ENCODE peak calls at places on chromosome 12, in five cellular contexts. T is SK-N-SH, K is GM12878, F is HepG2, P is H1. Q is an unnamed sample.
A peak's percentile ranks its signal among the peaks of the same experiment; 100 is the strongest.

GRCh38 chr12:107446476-107446875 is 239.1 kb upstream of the PWP1 start:
- DNase-seq in F (no peak), K (no peak), T (no peak), P (no peak), Q (no peak)

GRCh38 chr12:23756416-23756815 is 193.1 kb downstream of the SOX5 start:
- DNase-seq in P (no peak), F (no peak), T (no peak), K (no peak), Q (no peak)

GRCh38 chr12:101761347-101761746 is 22.1 kb upstream of the SYCP3 start:
- DNase-seq in P (no peak), T (no peak), K (no peak), F (no peak), Q (no peak)

GRCh38 chr12:3752096-3752709 is 706 bp downstream of the CRACR2A start:
- DNase-seq in P (peak; percentile 33), K (peak; percentile 45), F (peak; percentile 13), T (peak; percentile 31), Q (peak; percentile 41)

GRCh38 chr12:88416155-88416554 is 164.1 kb downstream of the KITLG start:
- DNase-seq in F (no peak), P (no peak), T (no peak), K (no peak), Q (no peak)

GRCh38 chr12:47033797-47034555 is 45.4 kb upstream of the PCED1B start:
- DNase-seq in K (no peak), T (no peak), F (no peak), P (no peak), Q (no peak)

GRCh38 chr12:122072031-122072970 is 6.3 kb upstream of the MLXIP start:
- DNase-seq in K (no peak), P (no peak), T (peak; percentile 83), F (no peak), Q (peak; percentile 62)

GRCh38 chr12:57240926-57241555 is 9.9 kb downstream of the STAC3 start:
- DNase-seq in P (peak; percentile 68), K (no peak), T (peak; percentile 63), F (no peak), Q (no peak)

GRCh38 chr12:27179399-27180214 is 64.5 kb upstream of the STK38L start:
- DNase-seq in K (peak; percentile 96), T (no peak), F (peak; percentile 25), P (no peak), Q (no peak)

GRCh38 chr12:113155060-113155459 is 5.5 kb downstream of the CFAP73 start:
- DNase-seq in K (no peak), T (no peak), F (no peak), P (no peak), Q (no peak)

GRCh38 chr12:66851134-66851533 is 172.3 kb upstream of the GRIP1 start:
- DNase-seq in T (no peak), K (no peak), P (no peak), F (no peak), Q (no peak)

GRCh38 chr12:24418157-24418556 is 468.7 kb upstream of the SOX5 start:
- DNase-seq in P (no peak), K (no peak), T (no peak), F (no peak), Q (no peak)

GRCh38 chr12:110923692-110924334 is 3.4 kb upstream of the MYL2 start:
- DNase-seq in T (no peak), F (no peak), P (no peak), K (no peak), Q (no peak)

GRCh38 chr12:78580296-78580695 is 284.3 kb upstream of the SYT1 start:
- DNase-seq in F (no peak), T (no peak), P (no peak), K (no peak), Q (no peak)

GRCh38 chr12:122227341-122227740 is 1.5 kb upstream of the DIABLO start:
- DNase-seq in K (no peak), T (peak; percentile 64), P (no peak), F (no peak), Q (no peak)

GRCh38 chr12:29578731-29579130 is 81.2 kb upstream of the OVCH1 start:
- DNase-seq in P (no peak), F (no peak), T (no peak), K (no peak), Q (no peak)

GRCh38 chr12:115394498-115395220 is 710.7 kb upstream of the TBX3 start:
- DNase-seq in K (no peak), T (no peak), F (peak; percentile 46), P (no peak), Q (no peak)

GRCh38 chr12:10409387-10409786 is at the start of gene KLRC4:
- DNase-seq in P (no peak), K (no peak), T (no peak), F (no peak), Q (no peak)

GRCh38 chr12:68915055-68915454 is 17.9 kb downstream of the CPM start:
- DNase-seq in P (no peak), T (no peak), F (no peak), K (no peak), Q (no peak)

GRCh38 chr12:65667932-65668331 is 156.4 kb upstream of the HMGA2 start:
- DNase-seq in F (no peak), T (no peak), K (no peak), P (no peak), Q (no peak)

GRCh38 chr12:56104815-56105476 is 587 bp downstream of the PA2G4 start:
- DNase-seq in P (no peak), T (peak; percentile 57), F (no peak), K (no peak), Q (peak; percentile 72)

GRCh38 chr12:29783773-29784666 is at the start of gene TMTC1:
- DNase-seq in P (peak; percentile 87), T (peak; percentile 95), K (no peak), F (no peak), Q (no peak)

GRCh38 chr12:104199964-104200363 is 15.6 kb upstream of the TXNRD1 start:
- DNase-seq in F (no peak), K (no peak), P (no peak), T (no peak), Q (no peak)

GRCh38 chr12:31518680-31519227 is 72.2 kb downstream of the DENND5B start:
- DNase-seq in F (peak; percentile 10), T (peak; percentile 43), P (no peak), K (no peak), Q (no peak)

GRCh38 chr12:53094394-53094787 is 3.1 kb upstream of the IGFBP6 start:
- DNase-seq in T (no peak), K (no peak), F (no peak), P (no peak), Q (no peak)

GRCh38 chr12:23221066-23221465 is 596.1 kb downstream of the ETNK1 start:
- DNase-seq in T (peak; percentile 9), K (no peak), F (no peak), P (no peak), Q (peak; percentile 23)

GRCh38 chr12:6020930-6021329 is 75.9 kb upstream of the ANO2 start:
- DNase-seq in F (no peak), K (no peak), T (no peak), P (no peak), Q (no peak)

GRCh38 chr12:106585237-106585834 is 2.5 kb downstream of the RFX4 start:
- DNase-seq in T (no peak), K (no peak), P (no peak), F (no peak), Q (no peak)

GRCh38 chr12:109797905-109798669 is 35.1 kb downstream of the TRPV4 start:
- DNase-seq in P (peak; percentile 67), T (peak; percentile 56), K (no peak), F (no peak), Q (peak; percentile 33)

GRCh38 chr12:130144256-130144655 is 18.0 kb upstream of the FZD10 start:
- DNase-seq in K (no peak), P (no peak), F (no peak), T (no peak), Q (no peak)

GRCh38 chr12:8912910-8913309 is 1.4 kb upstream of the PHC1 start:
- DNase-seq in P (no peak), T (peak; percentile 41), F (no peak), K (no peak), Q (peak; percentile 15)

GRCh38 chr12:125055591-125055990 is 9.6 kb upstream of the AACS start:
- DNase-seq in T (no peak), K (no peak), F (no peak), P (no peak), Q (no peak)

GRCh38 chr12:125061229-125061628 is 4.0 kb upstream of the AACS start:
- DNase-seq in T (no peak), P (no peak), F (no peak), K (no peak), Q (no peak)

GRCh38 chr12:125053821-125054220 is 11.4 kb upstream of the AACS start:
- DNase-seq in T (no peak), K (no peak), P (no peak), F (no peak), Q (no peak)

GRCh38 chr12:125057708-125058107 is 7.5 kb upstream of the AACS start:
- DNase-seq in T (no peak), P (no peak), F (no peak), K (no peak), Q (no peak)

DNA sequence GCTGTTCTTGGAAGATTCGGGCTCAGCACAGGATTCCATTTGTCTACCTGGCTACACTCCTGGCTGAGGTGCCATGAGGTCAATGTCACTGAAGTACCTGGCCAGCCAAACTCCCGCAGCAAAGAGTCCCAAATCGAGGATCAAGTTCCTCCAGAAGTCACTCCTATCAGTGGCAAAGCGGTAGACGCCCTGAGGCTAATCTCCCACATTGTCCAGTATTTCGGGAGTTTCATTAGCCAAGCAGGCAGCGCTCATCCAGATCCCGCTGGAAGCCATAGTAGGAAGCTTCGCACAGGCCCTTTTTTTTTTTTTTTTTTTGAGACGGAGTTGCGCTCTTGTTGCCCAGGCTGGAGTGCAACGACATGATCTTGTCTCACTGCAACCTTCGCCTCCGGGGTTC is 8.9 kb upstream of the AACS start:
- DNase-seq in F (no peak), K (no peak), T (no peak), P (no peak), Q (no peak)
- TF ChIP-seq TAF1 in F (no peak), K (no peak), T (no peak), P (no peak), Q (no peak)

DNA sequence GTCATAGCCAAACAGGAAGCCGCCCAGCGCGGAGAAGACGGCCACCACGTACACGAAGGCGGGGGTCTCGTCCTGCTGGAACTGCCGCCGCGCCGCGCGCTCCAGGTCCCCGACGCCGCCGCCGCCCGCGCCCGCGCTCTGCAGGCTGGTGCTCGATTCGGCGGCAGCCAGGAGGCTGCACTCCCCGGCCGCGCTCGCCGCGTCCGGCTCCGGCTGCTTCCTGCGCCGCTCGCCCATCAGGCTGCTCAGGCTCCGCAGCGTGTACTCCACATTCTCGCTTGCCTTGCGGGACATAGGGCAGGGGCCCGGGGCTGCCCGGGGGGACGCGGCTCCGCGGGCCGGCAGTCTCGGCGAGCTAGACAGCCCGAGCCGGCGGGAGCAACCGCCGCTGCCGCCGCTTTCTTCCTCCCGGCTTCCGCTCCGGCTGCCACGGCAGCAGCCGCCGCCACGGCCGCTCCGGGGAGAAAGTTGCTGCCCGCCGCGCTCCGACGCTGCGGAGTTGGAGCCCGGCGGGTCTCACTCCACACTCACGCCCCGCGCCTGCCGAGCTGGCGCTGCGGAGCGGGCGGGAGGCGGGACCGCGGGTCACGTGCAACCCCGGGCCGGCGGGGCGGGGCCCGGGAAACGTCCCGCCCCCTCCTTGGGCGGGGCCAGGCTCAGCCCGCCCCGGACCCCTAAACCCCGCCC is at the start of gene SLC2A13:
- DNase-seq in K (no peak), T (peak; percentile 97), F (peak; percentile 42), P (peak; percentile 86), Q (peak; percentile 95)
- TF ChIP-seq USF2 in K (no peak), T (no peak), F (no peak), P (peak; percentile 74), Q (peak; percentile 78)

GRCh38 chr12:48454675-48455074 is 17.7 kb upstream of the ANP32D start:
- DNase-seq in T (no peak), P (no peak), K (no peak), F (peak; percentile 5), Q (no peak)
- TF ChIP-seq TAF1 in T (no peak), P (no peak), K (no peak), F (no peak), Q (no peak)

GRCh38 chr12:96258451-96258933 is 64.3 kb downstream of the ELK3 start:
- DNase-seq in K (no peak), F (no peak), T (no peak), P (no peak), Q (no peak)
- TF ChIP-seq USF2 in K (no peak), F (no peak), T (no peak), P (no peak), Q (no peak)